ENCODE peak calls at places on chromosomes 13 and 19, in five cellular contexts. Y is neural progenitor cell, U is mammary epithelial cell, A is PC-3, R is fibroblast of lung. H is an unnamed sample.

GRCh38 chr19:3665681-3666544 is 34.4 kb downstream of the PIP5K1C start:
- DNase-seq in Y (peak; percentile 66), U (peak; percentile 14), R (no peak), A (peak; percentile 26), H (peak; percentile 13)

GRCh38 chr13:77476456-77476855 is 59.0 kb upstream of the SCEL start:
- DNase-seq in A (no peak), R (no peak), Y (no peak), U (no peak), H (no peak)

GRCh38 chr13:105655046-105655445 is 880.4 kb downstream of the EFNB2 start:
- DNase-seq in Y (no peak), R (peak; percentile 90), U (peak; percentile 65), A (peak; percentile 55), H (no peak)

GRCh38 chr13:29936051-29936813 is 85.8 kb upstream of the UBL3 start:
- DNase-seq in A (no peak), U (no peak), R (no peak), Y (no peak), H (no peak)

GRCh38 chr13:73428137-73428536 is 369.3 kb downstream of the KLF5 start:
- DNase-seq in A (peak; percentile 84), U (peak; percentile 96), Y (no peak), R (peak; percentile 53), H (no peak)

GRCh38 chr19:32404939-32405430 is 585 bp upstream of the DPY19L3 start:
- DNase-seq in U (no peak), Y (peak; percentile 84), R (peak; percentile 43), A (peak; percentile 19), H (peak; percentile 19)

GRCh38 chr19:28468701-28469459 is 744.1 kb downstream of the UQCRFS1 start:
- DNase-seq in A (peak; percentile 1), Y (peak; percentile 48), R (no peak), U (no peak), H (no peak)

GRCh38 chr13:46721054-46721453 is 75.9 kb downstream of the ESD start:
- DNase-seq in Y (peak; percentile 62), R (peak; percentile 63), A (peak; percentile 41), U (peak; percentile 11), H (peak; percentile 33)

GRCh38 chr13:33740134-33740538 is 77.8 kb upstream of the RFC3 start:
- DNase-seq in R (peak; percentile 56), A (peak; percentile 52), U (peak; percentile 45), Y (no peak), H (no peak)

GRCh38 chr13:97873398-97873797 is 80.1 kb upstream of the IPO5 start:
- DNase-seq in R (no peak), U (no peak), Y (no peak), A (no peak), H (no peak)

GRCh38 chr13:110625771-110626321 is 10.5 kb downstream of the NAXD start:
- DNase-seq in A (peak; percentile 6), Y (no peak), U (no peak), R (no peak), H (no peak)

GRCh38 chr19:2627319-2627829 is 75.1 kb downstream of the GNG7 start:
- DNase-seq in R (peak; percentile 97), Y (no peak), U (peak; percentile 99), A (peak; percentile 96), H (peak; percentile 68)

GRCh38 chr13:93857126-93857525 is 622.4 kb downstream of the DCT start:
- DNase-seq in A (no peak), R (peak; percentile 9), U (peak; percentile 65), Y (no peak), H (no peak)

GRCh38 chr19:38049105-38049649 is 142.2 kb downstream of the SIPA1L3 start:
- DNase-seq in Y (no peak), U (no peak), R (no peak), A (no peak), H (no peak)

GRCh38 chr13:52851153-52851962 is 2.9 kb upstream of the PCDH8 start:
- DNase-seq in Y (peak; percentile 97), R (peak; percentile 8), A (no peak), U (no peak), H (peak; percentile 7)

GRCh38 chr13:92175330-92175729 is 776.9 kb downstream of the GPC5 start:
- DNase-seq in R (peak; percentile 88), Y (peak; percentile 65), U (peak; percentile 0), A (peak; percentile 43), H (peak; percentile 27)

GRCh38 chr13:54934121-54934520 is 1905.5 kb downstream of the OLFM4 start:
- DNase-seq in A (no peak), R (no peak), U (no peak), Y (no peak), H (no peak)

GRCh38 chr13:35496761-35497386 is 20.4 kb upstream of the MAB21L1 start:
- DNase-seq in A (no peak), R (peak; percentile 49), U (no peak), Y (no peak), H (no peak)

GRCh38 chr19:38736036-38736412 is 8.2 kb downstream of the CAPN12 start:
- DNase-seq in U (no peak), A (peak; percentile 39), R (no peak), Y (peak; percentile 82), H (no peak)

GRCh38 chr19:29019403-29019802 is 193.5 kb downstream of the UQCRFS1 start:
- DNase-seq in A (no peak), Y (no peak), U (no peak), R (no peak), H (no peak)

GRCh38 chr13:32902898-32903297 is 113.3 kb upstream of the KL start:
- DNase-seq in U (no peak), R (peak; percentile 43), A (no peak), Y (peak; percentile 18), H (no peak)

GRCh38 chr19:54420383-54421168 is 5.3 kb downstream of the TTYH1 start:
- DNase-seq in U (no peak), A (no peak), R (no peak), Y (peak; percentile 96), H (peak; percentile 97)

GRCh38 chr13:43431279-43431678 is 355.5 kb downstream of the ENOX1 start:
- DNase-seq in A (peak; percentile 68), U (peak; percentile 0), Y (no peak), R (peak; percentile 31), H (no peak)

GRCh38 chr19:45451181-45451849 is 16.5 kb upstream of the FOSB start:
- DNase-seq in U (peak; percentile 81), R (peak; percentile 53), Y (no peak), A (peak; percentile 24), H (no peak)

DNA sequence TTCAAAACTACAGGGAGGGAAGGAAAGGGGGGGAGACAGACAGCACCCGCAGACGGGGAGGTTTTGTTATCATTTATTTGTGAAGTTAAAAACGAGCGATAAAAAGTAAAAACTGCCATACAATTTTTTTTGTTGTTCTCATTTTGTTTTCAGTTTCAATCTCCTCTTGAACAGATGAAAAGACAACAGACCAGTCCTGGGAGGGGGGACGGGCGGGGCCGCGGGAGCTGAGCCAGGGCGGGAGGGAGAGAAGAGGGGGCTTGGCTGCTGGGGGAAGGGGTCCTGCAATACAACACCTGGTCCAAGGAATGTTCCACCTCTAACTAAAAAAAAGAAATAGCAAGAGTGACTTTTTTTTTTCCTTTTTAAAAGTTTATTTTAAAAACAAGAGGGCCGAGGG is 11.3 kb downstream of the KHSRP start:
- DNase-seq in R (no peak), U (no peak), Y (no peak), A (no peak), H (no peak)
- TF ChIP-seq EZH2 in R (no peak), U (no peak), Y (no peak), A (no peak), H (no peak)

GRCh38 chr19:48928164-48929005 is 5.1 kb upstream of the DHDH start:
- DNase-seq in Y (no peak), U (peak; percentile 39), R (peak; percentile 84), A (peak; percentile 70), H (no peak)

GRCh38 chr19:48938256-48938655 is 4.8 kb downstream of the DHDH start:
- DNase-seq in Y (no peak), R (no peak), A (no peak), U (no peak), H (no peak)

GRCh38 chr19:48934837-48935236 is 1.3 kb downstream of the DHDH start:
- DNase-seq in Y (peak; percentile 24), A (no peak), R (no peak), U (no peak), H (peak; percentile 29)

GRCh38 chr19:48935864-48936263 is 2.4 kb downstream of the DHDH start:
- DNase-seq in A (no peak), R (no peak), U (no peak), Y (no peak), H (no peak)

DNA sequence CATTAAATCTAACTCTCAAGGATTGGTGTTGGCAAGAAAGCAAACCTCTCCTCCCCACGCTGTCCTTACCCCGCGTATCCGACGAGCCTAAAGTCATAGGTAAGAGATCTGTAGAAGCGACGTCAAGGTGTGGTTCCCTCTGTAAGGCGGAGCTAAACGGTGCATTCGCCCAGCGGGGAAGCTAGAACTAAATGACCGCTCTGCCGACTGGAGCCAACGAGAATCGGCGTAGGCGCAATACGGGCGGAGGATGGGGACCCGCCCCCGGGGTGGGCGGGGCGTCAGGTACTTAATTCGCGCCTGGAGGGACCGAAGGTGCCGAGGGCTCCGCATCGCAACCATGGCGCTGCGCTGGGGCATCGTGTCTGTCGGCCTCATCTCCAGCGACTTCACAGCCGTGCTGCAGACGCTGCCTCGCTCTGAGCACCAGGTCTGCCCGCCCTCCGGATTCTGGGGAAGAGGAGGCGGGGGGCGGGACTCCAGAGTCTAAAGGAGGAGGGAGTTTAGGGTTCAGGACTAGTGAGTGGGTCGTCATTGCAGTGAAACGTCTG is at the start of gene DHDH:
- DNase-seq in R (peak; percentile 33), A (peak; percentile 93), Y (peak; percentile 97), U (peak; percentile 97), H (peak; percentile 74)
- TF ChIP-seq EZH2 in R (no peak), A (no peak), Y (no peak), U (no peak), H (no peak)

GRCh38 chr19:459724-460511 is 915 bp downstream of the SHC2 start:
- DNase-seq in U (no peak), R (peak; percentile 28), Y (peak; percentile 82), A (peak; percentile 23), H (peak; percentile 59)
- TF ChIP-seq EZH2 in U (no peak), R (peak; percentile 82), Y (no peak), A (no peak), H (no peak)

GRCh38 chr19:13015361-13016231 is 20.3 kb downstream of the NFIX start:
- DNase-seq in U (peak; percentile 59), Y (peak; percentile 62), A (peak; percentile 74), R (peak; percentile 55), H (no peak)
- TF ChIP-seq EZH2 in U (no peak), Y (no peak), A (no peak), R (no peak), H (no peak)

DNA sequence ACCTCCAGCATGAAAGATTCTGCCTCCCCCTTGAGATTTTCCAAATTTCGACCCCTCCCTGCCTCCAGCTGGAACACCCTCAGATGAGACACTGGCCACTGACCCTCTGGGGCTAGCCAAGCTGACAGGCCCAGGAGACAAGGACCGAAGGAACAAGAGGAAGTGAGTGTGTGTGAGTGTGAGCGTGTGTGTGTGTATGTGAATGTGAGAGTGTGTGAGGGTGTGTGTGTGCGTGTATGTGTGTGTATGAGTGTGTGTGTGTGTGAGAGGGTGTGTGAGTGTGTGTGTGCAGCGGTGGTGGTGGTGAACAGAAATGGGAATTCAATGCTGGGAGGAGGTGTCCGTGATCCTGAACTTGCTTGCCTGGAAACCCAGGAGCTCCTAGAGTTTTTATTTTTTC is 13.8 kb downstream of the HRC start:
- DNase-seq in U (no peak), Y (no peak), A (no peak), R (no peak), H (no peak)
- TF ChIP-seq EZH2 in U (no peak), Y (no peak), A (no peak), R (no peak), H (no peak)

H was measured in HepG2.